ENCODE peak calls at places on chromosomes 13 and 19, in seven cellular contexts. X, F, Z, S, W, U and L are unnamed samples.

GRCh38 chr13:19155321-19155861 is 26.2 kb downstream of the TUBA3C start:
- DNase-seq in X (no peak), S (no peak), W (no peak), U (no peak), F (no peak), Z (no peak), L (no peak)

GRCh38 chr13:30408319-30409101 is 13.8 kb upstream of the UBE2L5 start:
- DNase-seq in Z (peak; percentile 96), X (no peak), S (no peak), W (peak; percentile 89), F (peak; percentile 86), U (peak; percentile 94), L (peak; percentile 89)

GRCh38 chr19:18304496-18305312 is 18.2 kb downstream of the LSM4 start:
- DNase-seq in Z (peak; percentile 76), W (peak; percentile 93), U (no peak), S (no peak), X (peak; percentile 24), F (peak; percentile 72), L (peak; percentile 34)

GRCh38 chr13:23868521-23868920 is 20.7 kb downstream of the MIPEP start:
- DNase-seq in U (no peak), F (no peak), Z (no peak), W (no peak), S (no peak), X (no peak), L (peak; percentile 90)

GRCh38 chr13:92566767-92567166 is 659.8 kb upstream of the GPC6 start:
- DNase-seq in F (no peak), Z (no peak), S (no peak), W (no peak), X (no peak), U (no peak), L (no peak)

GRCh38 chr13:30864352-30865130 is 41.5 kb upstream of the MEDAG start:
- DNase-seq in F (no peak), U (no peak), W (no peak), S (no peak), Z (peak; percentile 18), X (peak; percentile 82), L (no peak)

GRCh38 chr19:18281082-18282020 is at the start of gene JUND:
- DNase-seq in F (peak; percentile 93), U (peak; percentile 96), W (peak; percentile 100), Z (peak; percentile 99), X (peak; percentile 85), S (peak; percentile 96), L (peak; percentile 98)

GRCh38 chr13:60019119-60019993 is 144.4 kb downstream of the DIAPH3 start:
- DNase-seq in F (peak; percentile 2), Z (no peak), S (no peak), W (no peak), X (no peak), U (no peak), L (no peak)

GRCh38 chr19:27896091-27896490 is 1316.9 kb downstream of the UQCRFS1 start:
- DNase-seq in S (no peak), U (no peak), F (no peak), W (no peak), X (no peak), Z (no peak), L (no peak)

GRCh38 chr13:51873419-51873818 is 11.7 kb downstream of the CCDC70 start:
- DNase-seq in W (no peak), U (no peak), X (no peak), Z (no peak), F (no peak), S (no peak), L (no peak)

GRCh38 chr13:95627590-95627989 is 16.9 kb downstream of the DZIP1 start:
- DNase-seq in X (no peak), F (no peak), S (no peak), U (no peak), Z (no peak), W (no peak), L (no peak)

GRCh38 chr19:31070676-31071075 is 278.6 kb downstream of the TSHZ3 start:
- DNase-seq in U (no peak), Z (no peak), X (no peak), W (no peak), S (no peak), F (no peak), L (no peak)

GRCh38 chr19:58515259-58515658 is 3.5 kb upstream of the SLC27A5 start:
- DNase-seq in W (no peak), S (no peak), Z (no peak), U (no peak), F (no peak), X (no peak), L (no peak)

GRCh38 chr19:49923055-49924003 is 5.7 kb upstream of the ATF5 start:
- DNase-seq in U (no peak), Z (no peak), X (no peak), S (no peak), W (no peak), F (no peak), L (no peak)

GRCh38 chr13:102825400-102825799 is 20.4 kb upstream of the ERCC5 start:
- DNase-seq in F (no peak), X (no peak), Z (no peak), S (no peak), U (no peak), W (no peak), L (peak; percentile 36)

GRCh38 chr13:113547248-113547971 is 37.1 kb upstream of the TFDP1 start:
- DNase-seq in W (no peak), U (no peak), F (no peak), X (no peak), Z (no peak), S (no peak), L (no peak)

GRCh38 chr13:99104396-99104795 is 96.3 kb upstream of the UBAC2 start:
- DNase-seq in Z (no peak), S (no peak), U (no peak), F (no peak), W (no peak), X (no peak), L (no peak)

GRCh38 chr19:35266149-35266903 is 2.4 kb upstream of the USF2 start:
- DNase-seq in Z (no peak), F (no peak), W (no peak), X (no peak), S (no peak), U (no peak), L (no peak)

GRCh38 chr13:82800391-82800790 is 1081.9 kb downstream of the SLITRK1 start:
- DNase-seq in U (no peak), W (no peak), S (no peak), Z (no peak), X (no peak), F (no peak), L (peak; percentile 14)

GRCh38 chr13:111216166-111216960 is 101.3 kb downstream of the ARHGEF7 start:
- DNase-seq in Z (peak; percentile 76), F (no peak), X (no peak), S (peak; percentile 38), W (peak; percentile 47), U (peak; percentile 22), L (peak; percentile 18)

GRCh38 chr13:39876258-39876657 is 220.8 kb downstream of the COG6 start:
- DNase-seq in F (no peak), S (no peak), Z (no peak), U (no peak), X (peak; percentile 59), W (no peak), L (peak; percentile 61)

GRCh38 chr13:72149701-72150100 is 282.7 kb upstream of the DACH1 start:
- DNase-seq in S (no peak), Z (no peak), W (no peak), X (no peak), U (no peak), F (no peak), L (no peak)

GRCh38 chr19:10701955-10702307 is 692 bp downstream of the QTRT1 start:
- DNase-seq in F (no peak), U (no peak), X (no peak), S (peak; percentile 45), W (peak; percentile 51), Z (peak; percentile 83), L (peak; percentile 32)

GRCh38 chr19:4556574-4557185 is 2.8 kb downstream of the SEMA6B start:
- DNase-seq in W (peak; percentile 34), U (no peak), S (no peak), X (no peak), Z (peak; percentile 48), F (no peak), L (peak; percentile 84)

GRCh38 chr13:43058318-43058674 is 34.9 kb downstream of the DNAJC15 start:
- DNase-seq in W (peak; percentile 38), X (peak; percentile 79), U (no peak), Z (no peak), S (peak; percentile 62), F (no peak), L (peak; percentile 92)

GRCh38 chr13:77595166-77595810 is 59.8 kb downstream of the SCEL start:
- DNase-seq in Z (no peak), U (no peak), F (no peak), X (no peak), W (no peak), S (no peak), L (peak; percentile 40)

GRCh38 chr19:18961767-18962423 is 20.9 kb upstream of the HOMER3 start:
- DNase-seq in Z (peak; percentile 85), X (no peak), S (no peak), U (peak; percentile 41), F (no peak), W (peak; percentile 21), L (peak; percentile 1)

GRCh38 chr19:33683881-33684549 is 62.3 kb downstream of the CHST8 start:
- DNase-seq in U (peak; percentile 82), Z (peak; percentile 94), W (no peak), X (peak; percentile 3), F (no peak), S (no peak), L (peak; percentile 46)

GRCh38 chr13:50162001-50162400 is 146.8 kb downstream of the KCNRG start:
- DNase-seq in F (no peak), Z (no peak), S (no peak), X (no peak), U (no peak), W (no peak), L (no peak)